ENCODE peak calls at places on chromosomes 3 and 15, in four cellular contexts. Z is A549, K is WTC11, A is HCT116. C is an unnamed sample.

GRCh38 chr3:184767377-184767776 is 44.6 kb upstream of the VPS8 start:
- DNase-seq in K (no peak), A (no peak), Z (no peak), C (no peak)

GRCh38 chr3:35946121-35946856 is 307.0 kb downstream of the ARPP21 start:
- DNase-seq in Z (peak; percentile 43), K (no peak), A (no peak), C (no peak)

GRCh38 chr3:177810162-177810623 is 612.9 kb upstream of the TBL1XR1 start:
- DNase-seq in A (no peak), Z (peak; percentile 86), K (no peak), C (no peak)

GRCh38 chr15:67228286-67228685 is 26.2 kb downstream of the AAGAB start:
- DNase-seq in K (no peak), A (no peak), Z (no peak), C (no peak)

GRCh38 chr3:194574639-194575483 is 58.4 kb downstream of the TMEM44 start:
- DNase-seq in K (no peak), Z (no peak), A (no peak), C (no peak)

GRCh38 chr3:105798381-105798934 is 70.4 kb downstream of the CBLB start:
- DNase-seq in K (no peak), A (no peak), Z (no peak), C (peak; percentile 51)

GRCh38 chr15:70704731-70705130 is 58.6 kb downstream of the UACA start:
- DNase-seq in A (no peak), K (no peak), Z (no peak), C (no peak)

GRCh38 chr3:87486115-87486514 is 209.7 kb upstream of the POU1F1 start:
- DNase-seq in Z (no peak), A (no peak), K (no peak), C (no peak)

GRCh38 chr15:61226313-61227250 is 2.5 kb downstream of the RORA start:
- DNase-seq in Z (no peak), A (no peak), K (no peak), C (no peak)

GRCh38 chr15:88877906-88878305 is 17.4 kb downstream of the HAPLN3 start:
- DNase-seq in Z (no peak), K (no peak), A (no peak), C (no peak)

GRCh38 chr15:88881781-88882180 is 13.6 kb downstream of the HAPLN3 start:
- DNase-seq in A (no peak), K (no peak), Z (no peak), C (no peak)

GRCh38 chr15:88877415-88877814 is 17.9 kb downstream of the HAPLN3 start:
- DNase-seq in Z (no peak), A (no peak), K (no peak), C (no peak)

GRCh38 chr15:88880944-88881740 is 14.2 kb downstream of the HAPLN3 start:
- DNase-seq in Z (no peak), A (no peak), K (no peak), C (no peak)

GRCh38 chr15:88878720-88879184 is 16.6 kb downstream of the HAPLN3 start:
- DNase-seq in K (peak; percentile 86), Z (peak; percentile 68), A (no peak), C (no peak)
- TF ChIP-seq MAX in K (no peak), Z (no peak), A (no peak), C (no peak)

DNA sequence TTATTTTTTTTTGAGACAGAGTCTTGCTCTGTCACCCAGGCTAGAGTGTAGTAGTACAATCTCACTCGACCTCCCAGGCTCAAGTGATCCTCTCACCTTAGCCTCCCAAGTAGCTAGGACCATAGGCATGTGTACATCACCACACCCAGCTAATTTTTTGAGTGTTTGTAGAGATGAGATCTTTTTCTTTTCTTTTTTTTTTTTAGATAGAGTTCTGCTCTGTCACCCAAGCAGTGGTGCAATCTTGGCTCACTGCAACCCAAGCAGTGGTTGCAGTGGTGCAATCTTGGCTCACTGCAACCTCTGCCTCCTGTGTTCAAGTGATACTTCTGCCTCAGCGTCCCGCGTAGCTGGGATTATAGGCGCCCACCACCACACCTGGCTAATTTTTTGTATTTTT is 5.2 kb downstream of the CEP97 start:
- DNase-seq in K (no peak), A (no peak), Z (no peak), C (no peak)
- TF ChIP-seq MAX in K (no peak), A (no peak), Z (no peak), C (no peak)

GRCh38 chr3:57752307-57752706 is 3.8 kb upstream of the SLMAP start:
- DNase-seq in Z (peak; percentile 45), K (no peak), A (peak; percentile 88), C (no peak)
- TF ChIP-seq MAX in Z (no peak), K (no peak), A (peak; percentile 66), C (no peak)

GRCh38 chr3:40018369-40018768 is 209.0 kb downstream of the MYRIP start:
- DNase-seq in Z (no peak), K (no peak), A (no peak), C (no peak)

GRCh38 chr3:40022267-40022827 is 212.9 kb downstream of the MYRIP start:
- DNase-seq in Z (no peak), A (no peak), K (no peak), C (no peak)

GRCh38 chr3:40020689-40021088 is 211.3 kb downstream of the MYRIP start:
- DNase-seq in A (no peak), K (no peak), Z (no peak), C (no peak)

GRCh38 chr3:40021338-40021737 is 211.9 kb downstream of the MYRIP start:
- DNase-seq in A (no peak), Z (no peak), K (no peak), C (no peak)

DNA sequence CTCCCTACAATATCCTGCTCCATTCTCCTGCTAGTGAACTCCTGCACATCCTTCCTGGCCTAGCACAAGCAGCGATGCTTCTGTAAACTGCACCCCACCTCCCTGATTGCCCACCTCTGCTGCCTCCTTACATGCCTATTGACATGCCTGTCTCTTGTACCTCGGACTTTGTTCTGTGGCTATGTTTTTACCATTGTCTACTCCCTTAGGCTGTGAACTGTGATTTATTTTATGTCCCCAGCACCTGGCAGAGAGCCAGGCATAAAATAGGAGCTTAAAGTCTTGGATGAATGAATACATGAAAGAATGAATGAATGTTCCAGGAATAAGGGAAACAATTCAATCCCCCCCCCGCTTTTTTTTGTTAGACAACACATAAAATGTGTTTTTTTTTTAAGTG is 210.0 kb downstream of the MYRIP start:
- DNase-seq in Z (no peak), K (no peak), A (no peak), C (no peak)
- TF ChIP-seq MAX in Z (no peak), K (no peak), A (no peak), C (no peak)

DNA sequence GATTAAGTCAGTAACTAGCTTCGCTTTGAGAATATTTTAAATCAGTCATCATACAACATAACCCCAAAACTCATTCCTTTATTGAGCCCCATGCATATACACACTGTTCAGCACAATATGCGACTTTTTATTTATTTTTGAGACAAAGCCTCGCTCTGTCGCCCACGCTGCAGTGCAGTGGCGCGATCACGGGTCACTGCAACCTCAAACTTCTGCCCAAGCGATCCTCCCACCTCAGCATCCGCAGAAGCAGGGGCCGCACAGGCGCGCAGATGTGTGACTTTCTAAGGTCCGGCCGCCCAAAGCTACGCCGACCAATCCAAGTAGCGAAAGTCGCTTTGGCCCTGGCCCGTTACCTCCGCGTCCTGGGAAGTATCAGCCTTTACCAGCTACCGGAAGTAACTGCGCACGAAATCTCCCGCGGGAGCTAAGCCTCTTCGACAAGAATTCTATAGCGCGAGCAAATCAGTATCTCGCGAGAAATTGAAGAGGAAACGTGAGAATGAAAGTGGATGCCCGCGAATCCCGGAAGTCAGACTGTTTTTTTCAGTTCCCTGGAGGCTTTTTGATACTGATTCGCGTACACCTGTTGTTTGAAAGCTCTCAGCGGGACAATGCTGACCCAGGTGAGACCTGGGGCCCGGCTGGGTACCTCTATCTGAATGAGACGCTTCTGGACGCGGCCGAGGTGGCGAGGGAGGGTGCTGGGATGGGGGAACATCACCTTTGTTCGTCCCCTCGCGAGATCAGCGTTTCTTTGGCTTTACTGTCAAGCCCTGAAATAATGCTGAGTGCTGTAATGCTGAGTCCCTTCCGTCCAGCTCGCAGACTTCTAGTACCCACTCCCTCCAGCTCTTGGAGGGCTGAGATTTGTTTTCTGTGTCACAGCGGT is at the start of the genes DHFR2 and NSUN3:
- DNase-seq in K (peak; percentile 88), Z (peak; percentile 98), A (peak; percentile 95), C (peak; percentile 95)
- TF ChIP-seq MAX in K (peak; percentile 62), Z (peak; percentile 78), A (no peak), C (no peak)

GRCh38 chr3:182986021-182986420 is 5.7 kb upstream of the DCUN1D1 start:
- DNase-seq in A (no peak), K (no peak), Z (no peak), C (no peak)
- TF ChIP-seq MAX in A (no peak), K (no peak), Z (no peak), C (no peak)

DNA sequence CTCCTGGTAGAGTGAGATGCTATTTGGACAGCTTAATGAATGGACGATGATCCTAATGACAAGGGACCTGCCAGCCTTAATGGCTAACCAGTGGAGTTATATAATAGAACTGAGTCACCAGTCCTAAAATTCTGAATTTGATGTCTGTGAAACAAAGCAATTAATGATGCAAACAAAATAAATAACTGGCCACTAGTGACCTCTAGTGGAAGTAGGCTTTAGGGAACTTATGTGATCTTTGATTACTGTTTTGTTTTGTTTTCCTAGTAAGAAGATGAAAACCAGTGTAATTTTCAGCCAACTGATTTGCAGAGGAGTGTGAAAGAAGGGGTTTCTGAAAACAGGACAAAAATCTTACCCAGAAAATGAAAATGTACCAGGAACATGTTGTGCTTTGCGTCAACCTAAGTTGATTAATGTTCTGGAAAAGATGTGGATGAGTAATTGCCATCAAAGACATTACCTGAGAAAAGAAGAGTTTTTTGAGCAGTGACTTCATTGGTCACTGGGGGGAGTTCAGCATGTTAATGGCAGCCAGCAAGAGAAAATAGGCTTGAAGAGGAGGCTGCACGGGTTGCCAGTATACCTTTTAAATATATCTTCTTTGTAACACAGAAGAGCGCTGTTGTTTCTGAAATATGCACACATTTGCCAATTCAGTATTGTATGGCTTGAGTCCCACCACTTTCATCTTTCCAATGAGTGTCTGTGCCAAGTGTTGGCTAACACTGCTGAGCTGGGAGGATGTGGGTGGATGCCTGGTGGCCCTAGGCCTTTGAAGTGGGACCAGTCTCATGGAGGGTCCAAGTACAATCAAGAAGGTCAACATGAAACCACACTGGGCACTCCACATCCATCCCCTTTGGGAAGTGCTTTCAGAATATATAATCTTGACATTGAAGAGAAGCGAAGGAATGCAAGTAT is 9.3 kb downstream of the VEPH1 start:
- DNase-seq in A (peak; percentile 44), K (no peak), Z (peak; percentile 47), C (no peak)
- TF ChIP-seq MAX in A (no peak), K (no peak), Z (no peak), C (no peak)